ENCODE peak calls at places on chromosomes 6 and 20, in seven cellular contexts. One of them, this sample, is unnamed.

GRCh38 chr6:50452001-50452400 is 261.3 kb upstream of the TFAP2D start:
- DNase-seq in osteocyte: no peak
- DNase-seq in type B pancreatic cell: no peak
- DNase-seq in A549: no peak
- DNase-seq in ovary: no peak
- DNase-seq in Peyer's patch: no peak
- DNase-seq in NCI-H1436: no peak
- DNase-seq in this sample: no peak

GRCh38 chr6:72844614-72845013 is 222.8 kb downstream of the KCNQ5 start:
- DNase-seq in osteocyte: no peak
- DNase-seq in type B pancreatic cell: no peak
- DNase-seq in A549: no peak
- DNase-seq in ovary: no peak
- DNase-seq in Peyer's patch: no peak
- DNase-seq in NCI-H1436: no peak
- DNase-seq in this sample: no peak

GRCh38 chr6:106005013-106005412 is 81.1 kb upstream of the PRDM1 start:
- DNase-seq in osteocyte: no peak
- DNase-seq in type B pancreatic cell: no peak
- DNase-seq in A549: no peak
- DNase-seq in ovary: no peak
- DNase-seq in Peyer's patch: no peak
- DNase-seq in NCI-H1436: no peak
- DNase-seq in this sample: no peak

GRCh38 chr20:44247131-44247571 is at the start of gene GDAP1L1:
- DNase-seq in osteocyte: no peak
- DNase-seq in type B pancreatic cell: no peak
- DNase-seq in A549: no peak
- DNase-seq in ovary: peak; percentile 56
- DNase-seq in Peyer's patch: no peak
- DNase-seq in NCI-H1436: peak; percentile 25
- DNase-seq in this sample: peak; percentile 67

GRCh38 chr6:152948150-152948768 is 34.6 kb downstream of the FBXO5 start:
- DNase-seq in osteocyte: no peak
- DNase-seq in type B pancreatic cell: no peak
- DNase-seq in A549: peak; percentile 43
- DNase-seq in ovary: no peak
- DNase-seq in Peyer's patch: no peak
- DNase-seq in NCI-H1436: peak; percentile 44
- DNase-seq in this sample: no peak

GRCh38 chr6:29813809-29814208 is 13.8 kb upstream of the HLA-G start:
- DNase-seq in osteocyte: peak; percentile 48
- DNase-seq in type B pancreatic cell: no peak
- DNase-seq in A549: peak; percentile 20
- DNase-seq in ovary: no peak
- DNase-seq in Peyer's patch: no peak
- DNase-seq in NCI-H1436: no peak
- DNase-seq in this sample: no peak

GRCh38 chr6:168695701-168696100 is 254.7 kb downstream of the SMOC2 start:
- DNase-seq in osteocyte: no peak
- DNase-seq in type B pancreatic cell: no peak
- DNase-seq in A549: no peak
- DNase-seq in ovary: no peak
- DNase-seq in Peyer's patch: no peak
- DNase-seq in NCI-H1436: no peak
- DNase-seq in this sample: no peak

GRCh38 chr6:114364295-114364694 is 21.5 kb upstream of the HS3ST5 start:
- DNase-seq in osteocyte: no peak
- DNase-seq in type B pancreatic cell: no peak
- DNase-seq in A549: peak; percentile 49
- DNase-seq in ovary: no peak
- DNase-seq in Peyer's patch: no peak
- DNase-seq in NCI-H1436: no peak
- DNase-seq in this sample: no peak

GRCh38 chr6:44665143-44665542 is 277.6 kb downstream of the CDC5L start:
- DNase-seq in osteocyte: no peak
- DNase-seq in type B pancreatic cell: no peak
- DNase-seq in A549: no peak
- DNase-seq in ovary: no peak
- DNase-seq in Peyer's patch: no peak
- DNase-seq in NCI-H1436: no peak
- DNase-seq in this sample: no peak

GRCh38 chr20:7734216-7734615 is 206.0 kb downstream of the HAO1 start:
- DNase-seq in osteocyte: no peak
- DNase-seq in type B pancreatic cell: no peak
- DNase-seq in A549: no peak
- DNase-seq in ovary: no peak
- DNase-seq in Peyer's patch: no peak
- DNase-seq in NCI-H1436: no peak
- DNase-seq in this sample: no peak

GRCh38 chr6:5541751-5542432 is 280.6 kb downstream of the FARS2 start:
- DNase-seq in osteocyte: no peak
- DNase-seq in type B pancreatic cell: no peak
- DNase-seq in A549: peak; percentile 54
- DNase-seq in ovary: no peak
- DNase-seq in Peyer's patch: no peak
- DNase-seq in NCI-H1436: no peak
- DNase-seq in this sample: no peak

GRCh38 chr6:41689171-41690008 is 46.0 kb downstream of the TFEB start:
- DNase-seq in osteocyte: no peak
- DNase-seq in type B pancreatic cell: no peak
- DNase-seq in A549: no peak
- DNase-seq in ovary: peak; percentile 14
- DNase-seq in Peyer's patch: peak; percentile 37
- DNase-seq in NCI-H1436: no peak
- DNase-seq in this sample: no peak

GRCh38 chr6:43972915-43973304 is 154.3 kb downstream of the MRPL14 start:
- DNase-seq in osteocyte: peak; percentile 87
- DNase-seq in type B pancreatic cell: peak; percentile 42
- DNase-seq in A549: no peak
- DNase-seq in ovary: peak; percentile 87
- DNase-seq in Peyer's patch: peak; percentile 49
- DNase-seq in NCI-H1436: no peak
- DNase-seq in this sample: no peak

GRCh38 chr20:2780948-2781347 is 19.5 kb downstream of the CPXM1 start:
- DNase-seq in osteocyte: no peak
- DNase-seq in type B pancreatic cell: no peak
- DNase-seq in A549: no peak
- DNase-seq in ovary: no peak
- DNase-seq in Peyer's patch: no peak
- DNase-seq in NCI-H1436: no peak
- DNase-seq in this sample: no peak

GRCh38 chr6:98937351-98937750 is 10.4 kb downstream of the FBXL4 start:
- DNase-seq in osteocyte: no peak
- DNase-seq in type B pancreatic cell: no peak
- DNase-seq in A549: no peak
- DNase-seq in ovary: no peak
- DNase-seq in Peyer's patch: no peak
- DNase-seq in NCI-H1436: no peak
- DNase-seq in this sample: no peak

GRCh38 chr6:112237644-112238043 is 16.7 kb downstream of the LAMA4 start:
- DNase-seq in osteocyte: no peak
- DNase-seq in type B pancreatic cell: no peak
- DNase-seq in A549: peak; percentile 33
- DNase-seq in ovary: no peak
- DNase-seq in Peyer's patch: no peak
- DNase-seq in NCI-H1436: no peak
- DNase-seq in this sample: no peak

GRCh38 chr20:41352106-41352505 is 11.5 kb downstream of the LPIN3 start:
- DNase-seq in osteocyte: no peak
- DNase-seq in type B pancreatic cell: no peak
- DNase-seq in A549: peak; percentile 22
- DNase-seq in ovary: no peak
- DNase-seq in Peyer's patch: no peak
- DNase-seq in NCI-H1436: no peak
- DNase-seq in this sample: no peak

GRCh38 chr6:170438861-170439260 is 114.2 kb downstream of the PSMB1 start:
- DNase-seq in osteocyte: peak; percentile 51
- DNase-seq in type B pancreatic cell: peak; percentile 42
- DNase-seq in A549: no peak
- DNase-seq in ovary: no peak
- DNase-seq in Peyer's patch: no peak
- DNase-seq in NCI-H1436: no peak
- DNase-seq in this sample: no peak

GRCh38 chr6:89411019-89411268 is 1.1 kb downstream of the RRAGD start:
- DNase-seq in osteocyte: no peak
- DNase-seq in type B pancreatic cell: no peak
- DNase-seq in A549: no peak
- DNase-seq in ovary: no peak
- DNase-seq in Peyer's patch: no peak
- DNase-seq in NCI-H1436: no peak
- DNase-seq in this sample: no peak

GRCh38 chr6:128516514-128516898 is 3.9 kb downstream of the PTPRK start:
- DNase-seq in osteocyte: no peak
- DNase-seq in type B pancreatic cell: no peak
- DNase-seq in A549: peak; percentile 52
- DNase-seq in ovary: no peak
- DNase-seq in Peyer's patch: no peak
- DNase-seq in NCI-H1436: no peak
- DNase-seq in this sample: no peak

GRCh38 chr6:18985958-18986357 is 598.8 kb downstream of the RNF144B start:
- DNase-seq in osteocyte: no peak
- DNase-seq in type B pancreatic cell: no peak
- DNase-seq in A549: no peak
- DNase-seq in ovary: no peak
- DNase-seq in Peyer's patch: no peak
- DNase-seq in NCI-H1436: no peak
- DNase-seq in this sample: no peak

GRCh38 chr6:7086488-7086887 is 21.3 kb upstream of the RREB1 start:
- DNase-seq in osteocyte: no peak
- DNase-seq in type B pancreatic cell: no peak
- DNase-seq in A549: no peak
- DNase-seq in ovary: peak; percentile 64
- DNase-seq in Peyer's patch: peak; percentile 56
- DNase-seq in NCI-H1436: no peak
- DNase-seq in this sample: no peak

GRCh38 chr6:78629154-78629721 is 238.1 kb upstream of the IRAK1BP1 start:
- DNase-seq in osteocyte: no peak
- DNase-seq in type B pancreatic cell: no peak
- DNase-seq in A549: no peak
- DNase-seq in ovary: no peak
- DNase-seq in Peyer's patch: peak; percentile 52
- DNase-seq in NCI-H1436: no peak
- DNase-seq in this sample: no peak

GRCh38 chr6:82750570-82750969 is 315.1 kb downstream of the UBE3D start:
- DNase-seq in osteocyte: no peak
- DNase-seq in type B pancreatic cell: no peak
- DNase-seq in A549: no peak
- DNase-seq in ovary: no peak
- DNase-seq in Peyer's patch: no peak
- DNase-seq in NCI-H1436: no peak
- DNase-seq in this sample: no peak

GRCh38 chr20:59004493-59004762 is 2.6 kb downstream of the CTSZ start:
- DNase-seq in osteocyte: no peak
- DNase-seq in type B pancreatic cell: no peak
- DNase-seq in A549: no peak
- DNase-seq in ovary: no peak
- DNase-seq in Peyer's patch: no peak
- DNase-seq in NCI-H1436: no peak
- DNase-seq in this sample: no peak

GRCh38 chr6:48389146-48390043 is 278.4 kb upstream of the PTCHD4 start:
- DNase-seq in osteocyte: no peak
- DNase-seq in type B pancreatic cell: no peak
- DNase-seq in A549: no peak
- DNase-seq in ovary: no peak
- DNase-seq in Peyer's patch: no peak
- DNase-seq in NCI-H1436: peak; percentile 2
- DNase-seq in this sample: no peak

GRCh38 chr6:80527552-80528052 is 421.1 kb downstream of the BCKDHB start:
- DNase-seq in osteocyte: no peak
- DNase-seq in type B pancreatic cell: no peak
- DNase-seq in A549: peak; percentile 72
- DNase-seq in ovary: no peak
- DNase-seq in Peyer's patch: no peak
- DNase-seq in NCI-H1436: peak; percentile 76
- DNase-seq in this sample: no peak

GRCh38 chr6:125014157-125014957 is 52.1 kb downstream of the RNF217 start:
- DNase-seq in osteocyte: no peak
- DNase-seq in type B pancreatic cell: no peak
- DNase-seq in A549: peak; percentile 19
- DNase-seq in ovary: no peak
- DNase-seq in Peyer's patch: no peak
- DNase-seq in NCI-H1436: no peak
- DNase-seq in this sample: no peak

GRCh38 chr6:127069659-127070279 is 48.7 kb upstream of the RSPO3 start:
- DNase-seq in osteocyte: no peak
- DNase-seq in type B pancreatic cell: no peak
- DNase-seq in A549: peak; percentile 47
- DNase-seq in ovary: no peak
- DNase-seq in Peyer's patch: no peak
- DNase-seq in NCI-H1436: no peak
- DNase-seq in this sample: no peak

GRCh38 chr6:5261545-5262109 is 314 bp downstream of the FARS2 start:
- DNase-seq in osteocyte: no peak
- DNase-seq in type B pancreatic cell: no peak
- DNase-seq in A549: no peak
- DNase-seq in ovary: no peak
- DNase-seq in Peyer's patch: no peak
- DNase-seq in NCI-H1436: no peak
- DNase-seq in this sample: no peak

GRCh38 chr6:16851758-16852157 is 90.5 kb upstream of the ATXN1 start:
- DNase-seq in osteocyte: no peak
- DNase-seq in type B pancreatic cell: no peak
- DNase-seq in A549: no peak
- DNase-seq in ovary: no peak
- DNase-seq in Peyer's patch: no peak
- DNase-seq in NCI-H1436: no peak
- DNase-seq in this sample: no peak